ENCODE peak calls at places on chromosomes 13 and 19, in nine cellular contexts. Y is activated CD4-positive, alpha-beta T cell treated with anti-CD3 and anti-CD28 coated beads, Interleukin-2, amount 50 U/mL, for 24 hours; U is omental fat pad; I is amygdala; K is lower lobe of right lung; P is SK-N-DZ; W is NCI-H460; T is COR-L47; X is T-cell. Z is an unnamed sample.

GRCh38 chr19:49552749-49553148 is 24.9 kb downstream of the RCN3 start:
- DNase-seq in Y (no peak), U (no peak), I (no peak), K (no peak), P (no peak), W (no peak), T (no peak), X (no peak), Z (peak; percentile 57)

GRCh38 chr19:12703056-12703455 is 6.6 kb upstream of the FBXW9 start:
- DNase-seq in Y (no peak), U (no peak), I (no peak), K (no peak), P (peak; percentile 84), W (no peak), T (no peak), X (no peak), Z (no peak)

GRCh38 chr19:48351341-48351752 is 12.4 kb downstream of the TMEM143 start:
- DNase-seq in Y (peak; percentile 81), U (peak; percentile 73), I (no peak), K (peak; percentile 84), P (no peak), W (peak; percentile 41), T (peak; percentile 33), X (peak; percentile 74), Z (peak; percentile 69)

GRCh38 chr19:55643733-55644116 is 276 bp downstream of the ZNF581 start:
- DNase-seq in Y (no peak), U (no peak), I (no peak), K (peak; percentile 52), P (no peak), W (no peak), T (no peak), X (no peak), Z (no peak)

GRCh38 chr19:46471778-46472543 is 598 bp upstream of the PNMA8A start:
- DNase-seq in Y (no peak), U (no peak), I (no peak), K (no peak), P (no peak), W (no peak), T (no peak), X (no peak), Z (no peak)

GRCh38 chr13:52411629-52412028 is 5.7 kb upstream of the THSD1 start:
- DNase-seq in Y (no peak), U (no peak), I (no peak), K (no peak), P (no peak), W (no peak), T (no peak), X (no peak), Z (no peak)

GRCh38 chr13:27432180-27432579 is 7.8 kb downstream of the GTF3A start:
- DNase-seq in Y (no peak), U (no peak), I (no peak), K (no peak), P (no peak), W (no peak), T (no peak), X (no peak), Z (no peak)

GRCh38 chr13:87814444-87814843 is 143.3 kb downstream of the SLITRK5 start:
- DNase-seq in Y (no peak), U (no peak), I (no peak), K (no peak), P (no peak), W (no peak), T (no peak), X (no peak), Z (no peak)

Z was measured in CD4-positive, alpha-beta memory T cell.